ENCODE peak calls at places on chromosome 16, in nine cellular contexts. C, H, Z, U, I, V, E, L and S are unnamed samples.

GRCh38 chr16:88524274-88524972 is 45.8 kb upstream of the ZC3H18 start:
- DNase-seq in C (no peak), H (no peak), Z (no peak), U (no peak), I (no peak), V (no peak), E (no peak), L (no peak), S (no peak)

GRCh38 chr16:16828913-16829398 is 450.0 kb downstream of the NPIPA7 start:
- DNase-seq in C (no peak), H (no peak), Z (no peak), U (no peak), I (no peak), V (no peak), E (no peak), L (no peak), S (no peak)

GRCh38 chr16:52069866-52070265 is 477.1 kb downstream of the TOX3 start:
- DNase-seq in C (no peak), H (no peak), Z (peak), U (no peak), I (no peak), V (no peak), E (peak), L (peak), S (no peak)

GRCh38 chr16:24737391-24737871 is 8.0 kb downstream of the TNRC6A start:
- DNase-seq in C (no peak), H (no peak), Z (no peak), U (no peak), I (peak), V (no peak), E (no peak), L (no peak), S (no peak)

GRCh38 chr16:62225675-62226074 is 189.4 kb upstream of the CDH8 start:
- DNase-seq in C (no peak), H (peak), Z (peak), U (no peak), I (peak), V (no peak), E (no peak), L (peak), S (peak)

GRCh38 chr16:20911361-20911760 is 10.8 kb downstream of the LYRM1 start:
- DNase-seq in C (no peak), H (no peak), Z (no peak), U (no peak), I (no peak), V (no peak), E (no peak), L (no peak), S (no peak)

GRCh38 chr16:69111831-69112230 is 6.4 kb downstream of the HAS3 start:
- DNase-seq in C (no peak), H (no peak), Z (no peak), U (no peak), I (no peak), V (no peak), E (no peak), L (no peak), S (peak)

GRCh38 chr16:67163903-67164558 is 514 bp upstream of the HSF4 start:
- DNase-seq in C (no peak), H (peak), Z (no peak), U (no peak), I (no peak), V (no peak), E (no peak), L (no peak), S (peak)

GRCh38 chr16:29814592-29814991 is 1.4 kb upstream of the PAGR1 start:
- DNase-seq in C (no peak), H (no peak), Z (no peak), U (no peak), I (no peak), V (no peak), E (no peak), L (no peak), S (no peak)

GRCh38 chr16:79661578-79661977 is 61.0 kb upstream of the MAF start:
- DNase-seq in C (no peak), H (no peak), Z (no peak), U (no peak), I (no peak), V (no peak), E (no peak), L (no peak), S (no peak)

GRCh38 chr16:4263504-4264436 is 9.1 kb downstream of the TFAP4 start:
- DNase-seq in C (no peak), H (peak), Z (no peak), U (no peak), I (peak), V (no peak), E (no peak), L (no peak), S (peak)

GRCh38 chr16:85898521-85899442 is at the start of gene IRF8:
- DNase-seq in C (peak), H (peak), Z (no peak), U (no peak), I (no peak), V (peak), E (no peak), L (peak), S (peak)

GRCh38 chr16:11629071-11630030 is 38.9 kb upstream of the SNN start:
- DNase-seq in C (no peak), H (peak), Z (no peak), U (peak), I (no peak), V (no peak), E (no peak), L (peak), S (peak)

GRCh38 chr16:68085259-68086071 is at the start of gene NFATC3:
- DNase-seq in C (peak), H (peak), Z (no peak), U (peak), I (peak), V (peak), E (peak), L (peak), S (peak)

GRCh38 chr16:57800213-57801097 is 1.8 kb downstream of the KIFC3 start:
- DNase-seq in C (no peak), H (no peak), Z (no peak), U (no peak), I (no peak), V (no peak), E (no peak), L (no peak), S (no peak)

GRCh38 chr16:8645141-8645521 is 23.6 kb downstream of the METTL22 start:
- DNase-seq in C (no peak), H (no peak), Z (no peak), U (peak), I (no peak), V (no peak), E (no peak), L (no peak), S (no peak)